ENCODE peak calls at places on chromosomes 6 and 20, in four cellular contexts. Z is cardiac muscle cell, H is MM.1S, J is colonic mucosa. K is an unnamed sample.

GRCh38 chr6:31729515-31729978 is 448 bp upstream of the DDAH2 start:
- DNase-seq in J (peak; percentile 97), Z (peak; percentile 93), H (peak; percentile 78), K (peak; percentile 97)

GRCh38 chr6:88899569-88900316 is 63.7 kb downstream of the RNGTT start:
- DNase-seq in J (no peak), H (no peak), Z (no peak), K (no peak)

GRCh38 chr6:37630281-37630799 is 67.3 kb downstream of the MDGA1 start:
- DNase-seq in Z (no peak), J (no peak), H (no peak), K (no peak)

GRCh38 chr6:10322991-10323390 is 91.9 kb downstream of the TFAP2A start:
- DNase-seq in J (no peak), Z (no peak), H (no peak), K (no peak)

GRCh38 chr6:13485923-13486557 is 1.4 kb downstream of the GFOD1 start:
- DNase-seq in J (peak; percentile 37), H (peak; percentile 51), Z (peak; percentile 53), K (peak; percentile 65)

GRCh38 chr6:87756858-87757257 is 54.8 kb upstream of the AKIRIN2 start:
- DNase-seq in Z (no peak), J (no peak), H (peak; percentile 59), K (no peak)

GRCh38 chr20:3224681-3225421 is 14.1 kb downstream of the SLC4A11 start:
- DNase-seq in H (no peak), Z (no peak), J (peak; percentile 76), K (no peak)

GRCh38 chr20:2314759-2315439 is 19.1 kb downstream of the TGM3 start:
- DNase-seq in H (no peak), J (no peak), Z (no peak), K (no peak)

GRCh38 chr20:34017610-34018009 is 23.9 kb downstream of the RALY start:
- DNase-seq in J (no peak), H (peak; percentile 50), Z (no peak), K (no peak)

GRCh38 chr6:75605635-75606034 is 4.0 kb downstream of the SENP6 start:
- DNase-seq in H (no peak), J (no peak), Z (no peak), K (no peak)

GRCh38 chr6:25756382-25757354 is 2.1 kb downstream of the SLC17A4 start:
- DNase-seq in J (no peak), Z (no peak), H (no peak), K (no peak)

GRCh38 chr20:32682508-32682987 is 8.8 kb upstream of the C20orf203 start:
- DNase-seq in Z (no peak), H (no peak), J (no peak), K (no peak)

GRCh38 chr6:157627195-157627966 is 195.7 kb upstream of the SNX9 start:
- DNase-seq in H (no peak), Z (no peak), J (no peak), K (no peak)

GRCh38 chr6:17393335-17394191 is at the start of gene CAP2:
- DNase-seq in J (peak; percentile 59), H (no peak), Z (peak; percentile 89), K (peak; percentile 86)

GRCh38 chr6:157586088-157586414 is 205.1 kb downstream of the ZDHHC14 start:
- DNase-seq in H (no peak), Z (no peak), J (peak; percentile 11), K (no peak)

GRCh38 chr6:165822501-165822900 is 159.5 kb upstream of the PDE10A start:
- DNase-seq in Z (peak; percentile 68), H (no peak), J (no peak), K (no peak)

GRCh38 chr6:168852336-168852884 is 401.2 kb downstream of the THBS2 start:
- DNase-seq in J (no peak), Z (no peak), H (no peak), K (no peak)

GRCh38 chr6:28408076-28408802 is 8.7 kb upstream of the ZSCAN12 start:
- DNase-seq in H (no peak), J (no peak), Z (no peak), K (no peak)

GRCh38 chr6:31575952-31576684 is 753 bp downstream of the TNF start:
- DNase-seq in Z (no peak), H (no peak), J (no peak), K (no peak)

GRCh38 chr20:35547319-35547718 is 5.4 kb downstream of the ERGIC3 start:
- DNase-seq in Z (no peak), H (no peak), J (no peak), K (no peak)

GRCh38 chr20:35702051-35702823 is 3.0 kb downstream of the ROMO1 start:
- DNase-seq in Z (no peak), H (no peak), J (no peak), K (no peak)

GRCh38 chr6:144664281-144664680 is 379.1 kb downstream of the UTRN start:
- DNase-seq in H (no peak), J (no peak), Z (no peak), K (no peak)

GRCh38 chr20:844473-845225 is 11.1 kb downstream of the FAM110A start:
- DNase-seq in J (peak; percentile 96), H (peak; percentile 79), Z (peak; percentile 97), K (peak; percentile 96)

GRCh38 chr20:37299718-37300529 is 10.5 kb downstream of the MANBAL start:
- DNase-seq in J (no peak), H (no peak), Z (no peak), K (peak; percentile 75)

GRCh38 chr6:151294561-151295101 is 54.9 kb downstream of the AKAP12 start:
- DNase-seq in J (no peak), H (no peak), Z (no peak), K (no peak)

GRCh38 chr20:24998631-24999445 is 6.3 kb upstream of the APMAP start:
- DNase-seq in H (peak; percentile 40), J (peak; percentile 14), Z (no peak), K (no peak)

GRCh38 chr20:40073535-40074111 is 615.4 kb downstream of the MAFB start:
- DNase-seq in Z (peak; percentile 2), H (no peak), J (no peak), K (no peak)

GRCh38 chr6:129370268-129370916 is 339.6 kb downstream of the ARHGAP18 start:
- DNase-seq in J (peak; percentile 64), Z (peak; percentile 52), H (peak; percentile 51), K (no peak)

GRCh38 chr20:35394271-35394670 is 17.5 kb downstream of the UQCC1 start:
- DNase-seq in Z (no peak), H (no peak), J (no peak), K (no peak)

DNA sequence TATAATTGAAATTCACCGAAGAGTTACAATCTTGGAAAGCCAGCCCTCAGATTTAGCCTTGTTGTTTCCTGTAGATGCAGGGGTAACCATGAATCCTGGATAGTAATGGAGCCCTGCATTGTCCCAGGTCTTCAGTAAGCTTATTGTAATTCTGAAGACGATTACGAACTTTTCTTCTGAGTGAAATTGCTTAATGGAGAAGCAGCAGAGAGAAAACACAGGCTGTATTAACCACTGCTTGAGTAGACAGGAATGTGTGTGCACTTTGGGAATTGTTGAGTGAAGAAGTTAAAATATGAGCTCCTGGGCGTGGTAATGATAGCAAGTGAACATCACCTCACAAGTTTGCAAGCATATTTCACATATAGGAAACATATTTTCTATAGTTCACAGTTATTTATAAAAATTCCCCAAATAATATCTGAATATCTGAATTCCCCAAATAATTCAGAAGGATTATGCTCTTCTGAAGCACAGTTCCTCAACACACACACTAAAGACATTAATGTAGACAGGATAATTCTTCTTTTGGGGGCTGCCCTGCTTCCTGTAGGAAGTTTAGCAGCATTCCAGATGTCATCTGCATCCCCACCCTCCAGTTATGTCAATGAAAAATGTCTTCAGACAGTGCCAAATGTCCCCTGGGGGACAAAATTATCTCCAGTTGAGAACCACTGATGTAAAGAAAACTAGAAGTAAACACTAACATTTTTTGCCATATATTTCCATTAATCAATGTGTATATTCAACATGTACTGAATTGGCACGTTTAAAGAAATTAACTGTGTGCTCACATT is 26.1 kb upstream of the NAA20 start:
- DNase-seq in H (no peak), Z (no peak), J (no peak), K (no peak)
- H3K4me1 ChIP-seq in H (no peaks in the 10 kb centered on the region), Z (peaks cover 42% of the 10 kb centered on the region), J (peaks cover 4% of the 10 kb centered on the region), K (peaks cover 24% of the 10 kb centered on the region)

GRCh38 chr20:23302801-23303200 is 47.8 kb upstream of the NXT1 start:
- DNase-seq in H (no peak), Z (no peak), J (no peak), K (no peak)

GRCh38 chr20:23302386-23302785 is 48.2 kb upstream of the NXT1 start:
- DNase-seq in H (no peak), J (no peak), Z (no peak), K (no peak)

GRCh38 chr20:23303325-23304102 is 47.1 kb upstream of the NXT1 start:
- DNase-seq in Z (no peak), H (no peak), J (no peak), K (no peak)

GRCh38 chr20:23304616-23305015 is 46.0 kb upstream of the NXT1 start:
- DNase-seq in Z (no peak), H (no peak), J (no peak), K (no peak)

GRCh38 chr20:23305098-23305497 is 45.5 kb upstream of the NXT1 start:
- DNase-seq in Z (no peak), J (no peak), H (no peak), K (peak; percentile 30)
- H3K27me3 ChIP-seq in Z (no peaks in the 10 kb centered on the region), J (no peaks in the 10 kb centered on the region), H (no peaks in the 10 kb centered on the region), K (no peaks in the 10 kb centered on the region)

DNA sequence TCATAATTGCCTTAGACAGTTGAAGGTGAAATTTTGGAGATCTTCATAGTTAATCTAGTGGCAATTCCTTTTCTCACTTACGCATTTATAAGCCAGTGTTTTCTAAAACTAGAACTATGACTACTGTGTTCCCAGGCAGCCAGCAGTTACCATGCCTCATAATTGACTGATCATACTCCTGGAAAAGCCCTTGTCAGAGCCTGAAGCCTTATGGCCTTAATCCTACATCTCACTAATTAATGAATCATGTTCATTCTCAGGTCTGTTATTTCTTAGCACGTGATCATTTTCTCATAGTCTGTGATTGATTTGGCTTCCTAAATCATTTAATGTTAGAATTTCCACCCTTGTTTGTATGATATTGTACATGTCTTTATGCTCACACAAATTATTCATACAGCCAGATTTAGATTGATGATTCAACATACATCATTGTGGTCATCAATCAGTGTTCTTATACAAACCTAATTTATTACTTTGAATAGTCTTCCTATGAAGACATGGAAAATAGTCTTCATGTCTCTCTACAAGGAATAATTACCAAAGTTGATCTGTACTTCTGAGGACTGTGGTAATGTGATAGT is 132.6 kb upstream of the ASCC3 start:
- DNase-seq in Z (no peak), H (no peak), J (no peak), K (no peak)
- H3K4me3 ChIP-seq in Z (no peak overlapping the region), H (no peak overlapping the region), J (no peak overlapping the region), K (no peak overlapping the region)

DNA sequence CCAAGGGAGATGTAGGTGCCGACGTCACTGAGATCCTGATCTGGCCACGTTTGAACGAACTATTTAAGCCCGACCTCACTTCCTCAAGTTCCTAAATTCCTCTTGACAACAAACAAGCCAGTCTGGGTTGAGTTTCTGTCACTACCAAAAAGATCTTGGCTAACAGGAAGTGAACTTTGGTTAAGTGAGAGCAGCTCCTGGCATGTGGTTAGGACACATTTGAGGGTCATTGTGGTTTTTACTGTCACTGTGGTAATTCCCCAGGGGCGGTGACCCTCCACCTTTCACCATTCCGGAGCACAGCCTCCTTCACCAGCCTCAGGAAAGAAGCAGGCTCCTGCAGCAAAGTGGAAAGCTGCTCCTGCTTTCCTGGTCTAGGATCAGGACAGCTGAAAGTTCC is 43.1 kb upstream of the ZNF831 start:
- DNase-seq in Z (no peak), J (no peak), H (no peak), K (no peak)
- H3K4me1 ChIP-seq in Z (no peaks in the 10 kb centered on the region), J (no peaks in the 10 kb centered on the region), H (no peaks in the 10 kb centered on the region), K (no peaks in the 10 kb centered on the region)

GRCh38 chr6:170249817-170250216 is 41.1 kb downstream of the DLL1 start:
- DNase-seq in Z (no peak), J (no peak), H (no peak), K (no peak)
- H3K27me3 ChIP-seq in Z (no peaks in the 10 kb centered on the region), J (no peaks in the 10 kb centered on the region), H (peaks cover 17% of the 10 kb centered on the region), K (no peaks in the 10 kb centered on the region)